ENCODE peak calls at places on chromosomes 16 and 17, in four cellular contexts. F is astrocyte of the cerebellum, K is PC-3, X is AG10803. G is an unnamed sample.

GRCh38 chr16:71883193-71883848 is 661 bp downstream of the ZNF821 start:
- DNase-seq in F (no peak), K (peak), X (peak), G (no peak)

GRCh38 chr17:19337712-19338023 is 24.9 kb downstream of the B9D1 start:
- DNase-seq in F (no peak), K (no peak), X (no peak), G (no peak)

GRCh38 chr16:55035956-55036355 is 105.3 kb downstream of the IRX5 start:
- DNase-seq in F (peak), K (no peak), X (peak), G (no peak)

GRCh38 chr16:1620391-1620790 is 8.2 kb downstream of the CRAMP1 start:
- DNase-seq in F (no peak), K (no peak), X (no peak), G (no peak)

GRCh38 chr17:7794063-7794663 is 39.9 kb upstream of the KDM6B start:
- DNase-seq in F (no peak), K (no peak), X (no peak), G (no peak)

GRCh38 chr17:32298721-32299578 is 33.3 kb downstream of the RHBDL3 start:
- DNase-seq in F (no peak), K (no peak), X (no peak), G (no peak)

GRCh38 chr17:72477529-72477928 is 356.7 kb downstream of the SOX9 start:
- DNase-seq in F (no peak), K (peak), X (no peak), G (no peak)

GRCh38 chr16:68311316-68311620 is 449 bp downstream of the PRMT7 start:
- DNase-seq in F (no peak), K (peak), X (no peak), G (no peak)

GRCh38 chr16:84603115-84603816 is 14.6 kb downstream of the COTL1 start:
- DNase-seq in F (peak), K (peak), X (peak), G (peak)

GRCh38 chr17:49907279-49907678 is 59.4 kb upstream of the TAC4 start:
- DNase-seq in F (no peak), K (no peak), X (no peak), G (no peak)

GRCh38 chr17:29093090-29093871 is 50.3 kb downstream of the PIPOX start:
- DNase-seq in F (no peak), K (no peak), X (no peak), G (no peak)

GRCh38 chr16:12685806-12686205 is 117.9 kb downstream of the CPPED1 start:
- DNase-seq in F (no peak), K (no peak), X (no peak), G (no peak)

GRCh38 chr16:59635674-59636073 is 901.6 kb upstream of the GOT2 start:
- DNase-seq in F (no peak), K (peak), X (peak), G (no peak)

GRCh38 chr16:81315271-81316175 is 761 bp downstream of the GAN start:
- DNase-seq in F (no peak), K (peak), X (peak), G (no peak)

GRCh38 chr17:351875-352420 is 659 bp downstream of the RPH3AL start:
- DNase-seq in F (no peak), K (no peak), X (no peak), G (no peak)

GRCh38 chr16:69309316-69309715 is 1.8 kb upstream of the VPS4A start:
- DNase-seq in F (no peak), K (no peak), X (no peak), G (no peak)

GRCh38 chr17:75010683-75011406 is 1.6 kb upstream of the MRPL58 start:
- DNase-seq in F (no peak), K (peak), X (no peak), G (peak)

DNA sequence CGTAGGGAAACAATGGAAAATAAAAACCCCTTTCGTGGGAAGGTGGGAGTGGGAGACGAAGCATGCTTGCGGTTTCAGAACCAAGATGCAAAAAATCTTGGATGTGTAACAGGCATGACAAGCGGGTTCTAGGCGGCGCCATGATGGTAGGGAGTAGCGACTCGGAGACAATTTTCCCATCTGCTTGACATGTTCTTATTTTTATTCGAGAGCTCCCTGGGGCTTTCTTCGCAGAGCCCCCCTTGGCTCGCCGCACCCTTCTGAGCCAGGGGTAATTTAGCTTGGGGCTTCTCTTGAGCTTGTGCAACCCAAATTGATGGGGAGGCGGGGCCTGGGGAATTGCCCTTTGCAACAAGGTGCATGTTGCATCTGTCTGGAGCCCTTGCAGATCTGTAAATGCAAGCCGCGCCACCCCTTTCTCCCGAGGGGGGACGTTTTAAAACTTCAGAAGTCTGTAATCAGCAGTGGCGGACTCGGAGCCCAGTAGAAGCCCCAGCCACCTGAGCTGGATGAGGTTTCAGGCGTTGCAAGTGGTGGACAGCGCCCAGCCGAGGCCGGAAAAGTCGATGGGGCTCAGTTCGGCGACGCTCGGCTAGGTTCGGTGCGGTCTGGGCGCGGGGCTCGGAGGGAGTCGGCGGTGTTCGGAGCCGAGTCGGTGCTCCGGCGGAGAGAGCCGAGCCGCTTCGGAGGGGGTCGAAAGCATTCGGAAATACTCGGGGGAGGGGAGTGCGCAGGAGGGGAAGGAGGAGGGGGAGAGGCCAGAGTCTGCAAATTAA is 2.9 kb downstream of the GNAO1 start:
- DNase-seq in F (peak), K (no peak), X (peak), G (no peak)
- H3K4me3 ChIP-seq in F (no peak), K (no peak), X (no peak), G (no peak)

DNA sequence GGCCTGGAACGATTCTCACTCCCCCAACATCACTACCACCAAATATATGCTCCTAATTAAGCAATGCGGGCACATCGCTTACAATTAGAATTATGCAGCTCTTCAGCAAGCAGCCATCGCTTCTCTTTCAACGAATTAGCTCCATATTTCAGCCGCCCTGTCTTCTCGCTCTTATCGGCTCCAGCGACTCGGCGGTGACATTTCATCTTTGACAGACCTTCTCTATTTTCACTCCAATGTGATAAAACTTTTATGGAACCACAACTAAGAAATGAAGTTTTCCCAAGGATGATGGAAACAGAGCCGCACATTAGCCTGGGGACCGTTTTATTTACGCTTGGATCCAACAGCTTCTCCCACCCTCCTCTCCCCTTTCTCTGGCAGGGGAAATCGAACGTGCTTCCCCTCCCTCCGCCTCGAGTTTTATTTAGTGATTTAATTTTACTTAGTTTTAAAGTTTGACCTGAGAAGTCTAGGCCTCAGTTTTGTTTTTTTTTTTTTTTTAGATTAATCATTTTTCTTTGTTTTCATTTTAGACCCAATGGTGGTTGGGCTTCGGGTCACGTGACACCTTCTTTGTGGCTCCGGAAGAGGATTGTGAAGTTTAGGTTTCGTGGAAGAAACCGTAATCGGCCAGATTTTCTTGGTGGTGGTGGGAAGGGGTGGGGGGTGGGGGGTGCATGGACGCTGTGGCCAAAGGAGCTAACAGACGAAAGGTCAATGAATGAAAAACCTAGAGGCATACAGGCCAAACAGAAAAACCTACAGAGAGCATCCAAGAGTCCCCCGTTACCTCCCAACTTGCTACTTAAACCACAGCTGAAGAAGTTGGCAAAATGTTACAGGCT is 3.2 kb upstream of the HOXB2 start:
- DNase-seq in F (peak), K (no peak), X (peak), G (no peak)
- H3K4me3 ChIP-seq in F (peak), K (no peak), X (peak), G (peak)

GRCh38 chr16:6048017-6048416 is 950.4 kb upstream of the EEF2KMT start:
- DNase-seq in F (no peak), K (no peak), X (no peak), G (no peak)
- H3K4me3 ChIP-seq in F (no peak), K (no peak), X (no peak), G (no peak)

GRCh38 chr16:11363927-11364258 is 18.6 kb downstream of the RMI2 start:
- DNase-seq in F (no peak), K (no peak), X (no peak), G (no peak)

GRCh38 chr16:11361043-11361442 is 15.8 kb downstream of the RMI2 start:
- DNase-seq in F (no peak), K (no peak), X (peak), G (no peak)

GRCh38 chr16:11359370-11359769 is 14.1 kb downstream of the RMI2 start:
- DNase-seq in F (no peak), K (peak), X (peak), G (peak)

GRCh38 chr16:11360581-11360980 is 15.3 kb downstream of the RMI2 start:
- DNase-seq in F (no peak), K (no peak), X (peak), G (no peak)

GRCh38 chr16:11361751-11362742 is 16.8 kb downstream of the RMI2 start:
- DNase-seq in F (no peak), K (peak), X (no peak), G (no peak)
- H3K4me3 ChIP-seq in F (no peak), K (no peak), X (no peak), G (no peak)

DNA sequence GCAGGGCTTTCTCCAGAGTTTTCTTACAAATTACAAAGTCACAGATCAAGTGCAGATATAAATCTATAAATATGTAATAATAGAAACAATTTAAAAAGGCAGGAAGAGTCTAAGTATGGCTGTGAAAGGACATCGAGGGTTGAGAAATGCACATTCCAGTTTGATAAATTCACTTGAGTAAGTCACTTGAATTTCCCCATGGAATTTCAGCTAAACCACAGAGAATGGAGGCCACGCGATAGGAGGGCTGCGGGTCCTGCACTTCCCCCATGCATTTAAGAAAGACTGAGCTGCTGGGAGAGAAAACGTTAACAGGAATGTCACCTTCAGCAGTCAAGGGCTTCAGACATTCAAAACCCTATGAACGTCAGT is 6.1 kb upstream of the MXRA7 start:
- DNase-seq in F (peak), K (no peak), X (peak), G (no peak)
- H3K4me3 ChIP-seq in F (no peak), K (no peak), X (peak), G (no peak)

GRCh38 chr16:35776-36305 is 17.6 kb downstream of the POLR3K start:
- DNase-seq in F (no peak), K (no peak), X (no peak), G (no peak)

GRCh38 chr16:36336-36984 is 16.9 kb downstream of the POLR3K start:
- DNase-seq in F (no peak), K (no peak), X (no peak), G (no peak)

GRCh38 chr16:35011-35775 is 18.2 kb downstream of the POLR3K start:
- DNase-seq in F (no peak), K (no peak), X (no peak), G (no peak)

GRCh38 chr16:37511-37910 is 15.9 kb downstream of the POLR3K start:
- DNase-seq in F (no peak), K (no peak), X (no peak), G (no peak)

GRCh38 chr16:33877-34707 is 19.3 kb downstream of the POLR3K start:
- DNase-seq in F (no peak), K (no peak), X (no peak), G (no peak)
- H3K4me3 ChIP-seq in F (no peak), K (no peak), X (no peak), G (no peak)

GRCh38 chr17:80453126-80453979 is 23.1 kb downstream of the NPTX1 start:
- DNase-seq in F (no peak), K (peak), X (peak), G (no peak)
- H3K4me3 ChIP-seq in F (peak), K (peak), X (peak), G (peak)

DNA sequence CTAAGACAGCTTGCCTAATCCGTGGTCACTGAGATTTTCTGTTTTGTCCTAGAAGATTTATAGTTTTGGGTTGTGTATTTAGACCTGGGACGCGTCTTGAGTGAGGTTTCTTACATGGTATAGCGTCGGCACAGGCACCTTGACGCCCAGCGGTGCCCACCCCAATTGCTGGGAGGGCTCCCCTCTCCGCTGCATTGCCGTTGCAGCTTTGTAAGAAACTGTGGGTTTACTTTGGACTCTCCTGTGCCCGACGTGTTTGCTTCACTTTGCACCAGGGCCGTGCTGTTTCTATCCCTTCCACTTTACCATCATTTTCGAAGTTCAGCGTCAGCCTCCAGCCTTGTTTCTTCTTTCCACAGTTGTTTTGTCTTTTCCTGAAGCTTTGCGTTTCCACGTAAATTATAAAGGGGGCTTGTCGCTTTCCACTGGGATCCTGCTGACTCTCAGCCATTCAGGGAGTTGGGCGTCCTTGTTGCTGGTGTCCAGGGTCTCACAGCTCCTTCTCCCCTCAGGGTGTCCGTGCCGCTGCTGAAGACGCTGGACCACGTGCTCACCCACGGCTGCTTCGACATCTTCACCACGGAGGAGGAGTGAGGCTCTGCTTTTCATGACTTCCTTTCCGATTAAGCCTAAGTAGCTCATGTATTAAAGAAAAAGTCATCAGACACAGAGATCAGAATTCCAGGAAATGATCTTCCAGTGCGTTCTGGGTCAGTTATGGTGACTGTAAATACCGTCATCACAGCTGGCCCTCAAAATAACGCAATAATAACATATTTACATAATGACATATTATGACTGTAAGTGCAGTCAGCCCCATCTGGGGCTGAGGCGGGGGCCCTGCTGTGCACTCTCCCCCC is 92.6 kb upstream of the ZNF750 start:
- DNase-seq in F (no peak), K (peak), X (peak), G (no peak)
- H3K4me3 ChIP-seq in F (no peak), K (no peak), X (no peak), G (no peak)